ENCODE peak calls at places on chromosomes 2 and 18, in six cellular contexts. One of them, this sample, is unnamed.

GRCh38 chr2:25036221-25036559 is 5.7 kb upstream of the EFR3B start:
- DNase-seq in adrenal gland: no peak
- DNase-seq in GM20000: no peak
- DNase-seq in MCF 10A: no peak
- DNase-seq in coronary artery: no peak
- DNase-seq in glutamatergic neuron: no peak
- DNase-seq in this sample: no peak

GRCh38 chr2:35428548-35428947 is 927.0 kb upstream of the CRIM1 start:
- DNase-seq in adrenal gland: peak; percentile 16
- DNase-seq in GM20000: peak; percentile 25
- DNase-seq in MCF 10A: peak; percentile 56
- DNase-seq in coronary artery: no peak
- DNase-seq in glutamatergic neuron: peak; percentile 74
- DNase-seq in this sample: no peak

GRCh38 chr2:184599054-184599874 is 935 bp downstream of the ZNF804A start:
- DNase-seq in adrenal gland: no peak
- DNase-seq in GM20000: peak; percentile 23
- DNase-seq in MCF 10A: peak; percentile 17
- DNase-seq in coronary artery: no peak
- DNase-seq in glutamatergic neuron: peak; percentile 15
- DNase-seq in this sample: no peak

GRCh38 chr18:55912919-55913318 is 324.9 kb upstream of the TCF4 start:
- DNase-seq in adrenal gland: no peak
- DNase-seq in GM20000: no peak
- DNase-seq in MCF 10A: no peak
- DNase-seq in coronary artery: no peak
- DNase-seq in glutamatergic neuron: no peak
- DNase-seq in this sample: no peak

GRCh38 chr2:55807900-55808299 is 114.3 kb upstream of the PNPT1 start:
- DNase-seq in adrenal gland: no peak
- DNase-seq in GM20000: no peak
- DNase-seq in MCF 10A: no peak
- DNase-seq in coronary artery: no peak
- DNase-seq in glutamatergic neuron: no peak
- DNase-seq in this sample: no peak

GRCh38 chr2:218783612-218784169 is 1.7 kb downstream of the CYP27A1 start:
- DNase-seq in adrenal gland: no peak
- DNase-seq in GM20000: no peak
- DNase-seq in MCF 10A: no peak
- DNase-seq in coronary artery: no peak
- DNase-seq in glutamatergic neuron: no peak
- DNase-seq in this sample: no peak

GRCh38 chr2:241546771-241547498 is 11.6 kb upstream of the BOK start:
- DNase-seq in adrenal gland: no peak
- DNase-seq in GM20000: no peak
- DNase-seq in MCF 10A: no peak
- DNase-seq in coronary artery: no peak
- DNase-seq in glutamatergic neuron: no peak
- DNase-seq in this sample: no peak

GRCh38 chr18:39960545-39960944 is 1994.5 kb upstream of the PIK3C3 start:
- DNase-seq in adrenal gland: no peak
- DNase-seq in GM20000: no peak
- DNase-seq in MCF 10A: peak; percentile 6
- DNase-seq in coronary artery: no peak
- DNase-seq in glutamatergic neuron: no peak
- DNase-seq in this sample: no peak

GRCh38 chr2:44931177-44931795 is 10.2 kb upstream of the SIX3 start:
- DNase-seq in adrenal gland: no peak
- DNase-seq in GM20000: peak; percentile 32
- DNase-seq in MCF 10A: no peak
- DNase-seq in coronary artery: peak; percentile 26
- DNase-seq in glutamatergic neuron: no peak
- DNase-seq in this sample: no peak

DNA sequence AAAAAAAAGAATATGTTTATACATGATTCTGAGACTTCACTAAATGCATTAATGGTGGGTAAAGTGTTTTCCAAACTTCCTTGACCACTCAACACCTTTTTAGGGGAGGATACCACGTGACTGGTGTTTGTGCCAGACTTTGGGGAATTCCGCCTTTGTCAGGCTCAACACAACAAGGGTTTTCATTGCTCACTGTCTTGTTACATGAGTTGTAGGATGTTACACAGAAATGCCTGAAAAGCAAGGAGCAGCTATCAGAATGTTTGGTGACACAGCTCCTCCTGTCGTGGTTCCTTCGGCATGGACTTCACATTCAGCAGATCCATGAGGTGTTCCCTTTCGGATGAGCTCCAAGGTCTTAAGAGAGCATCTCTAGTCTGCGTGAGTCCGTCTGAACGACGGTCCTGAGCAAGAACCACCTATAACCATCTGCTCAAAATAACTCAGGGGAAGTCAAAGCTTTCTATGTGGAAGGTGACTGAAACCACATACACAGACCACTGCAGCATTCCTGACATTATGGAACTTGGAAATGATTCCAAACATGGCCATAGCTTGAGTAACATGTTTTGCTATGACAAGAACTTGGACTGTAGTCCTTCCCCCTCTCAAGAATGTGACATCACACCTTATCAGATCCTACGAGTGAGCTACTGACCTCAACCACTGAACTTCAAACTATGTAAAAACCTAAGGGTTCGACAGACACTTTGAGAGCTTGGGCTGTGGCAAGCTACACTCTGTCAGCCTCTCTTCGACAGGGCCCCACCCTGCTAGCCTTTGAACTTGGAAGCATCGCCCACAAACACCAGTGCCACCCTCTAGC is 57.5 kb downstream of the MCFD2 start:
- DNase-seq in adrenal gland: peak; percentile 3
- DNase-seq in GM20000: no peak
- DNase-seq in MCF 10A: no peak
- DNase-seq in coronary artery: no peak
- DNase-seq in glutamatergic neuron: no peak
- DNase-seq in this sample: no peak
- TF ChIP-seq CTCF in adrenal gland: no peak
- TF ChIP-seq CTCF in GM20000: no peak
- TF ChIP-seq CTCF in MCF 10A: no peak
- TF ChIP-seq CTCF in coronary artery: no peak
- TF ChIP-seq CTCF in glutamatergic neuron: no peak
- TF ChIP-seq CTCF in this sample: no peak

DNA sequence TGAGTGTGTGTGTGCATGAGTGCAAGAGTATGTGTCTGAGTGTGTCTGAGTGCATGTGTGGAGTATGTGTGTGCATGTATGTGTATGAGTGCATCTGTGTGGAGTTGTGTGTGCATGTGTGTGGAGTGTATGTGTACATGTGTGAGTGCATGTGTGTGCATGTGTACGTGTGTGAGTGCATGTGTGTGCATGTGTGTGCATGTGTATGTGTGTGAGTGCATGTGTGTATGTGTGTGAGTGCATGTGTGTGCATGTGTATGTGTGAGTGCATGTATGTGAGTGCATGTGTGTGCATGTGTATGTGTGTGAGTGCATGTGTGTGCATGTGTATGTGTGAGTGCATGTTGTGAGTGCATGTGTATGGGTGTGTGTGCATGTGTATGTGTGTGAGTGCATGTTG is 23.7 kb downstream of the TOGARAM2 start:
- DNase-seq in adrenal gland: no peak
- DNase-seq in GM20000: no peak
- DNase-seq in MCF 10A: no peak
- DNase-seq in coronary artery: no peak
- DNase-seq in glutamatergic neuron: no peak
- DNase-seq in this sample: no peak
- TF ChIP-seq CTCF in adrenal gland: no peak
- TF ChIP-seq CTCF in GM20000: no peak
- TF ChIP-seq CTCF in MCF 10A: no peak
- TF ChIP-seq CTCF in coronary artery: no peak
- TF ChIP-seq CTCF in glutamatergic neuron: no peak
- TF ChIP-seq CTCF in this sample: no peak

DNA sequence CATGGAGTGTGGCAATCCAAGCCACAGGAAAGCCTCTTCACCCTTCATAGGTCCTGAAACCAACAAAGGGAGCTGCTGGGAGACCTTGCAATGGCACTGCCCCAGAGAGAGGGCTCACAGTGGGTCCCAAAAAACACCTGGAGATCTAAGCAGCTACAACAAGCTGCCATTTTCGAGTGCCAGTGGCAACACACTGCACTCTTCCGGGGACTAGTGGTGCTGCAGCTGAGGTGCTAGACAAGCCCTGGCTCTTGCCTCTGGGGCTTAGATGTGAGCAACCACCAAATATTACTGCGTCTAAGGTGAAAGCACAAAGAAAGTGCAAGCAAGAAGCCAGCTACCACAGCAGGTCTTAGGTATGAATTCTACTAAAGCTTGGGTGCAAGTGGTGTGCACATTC is 192.9 kb downstream of the NOL4 start:
- DNase-seq in adrenal gland: no peak
- DNase-seq in GM20000: no peak
- DNase-seq in MCF 10A: peak; percentile 9
- DNase-seq in coronary artery: no peak
- DNase-seq in glutamatergic neuron: no peak
- DNase-seq in this sample: no peak
- TF ChIP-seq CTCF in adrenal gland: no peak
- TF ChIP-seq CTCF in GM20000: no peak
- TF ChIP-seq CTCF in MCF 10A: no peak
- TF ChIP-seq CTCF in coronary artery: no peak
- TF ChIP-seq CTCF in glutamatergic neuron: no peak
- TF ChIP-seq CTCF in this sample: no peak

GRCh38 chr2:177772529-177772928 is 300.0 kb downstream of the PDE11A start:
- DNase-seq in adrenal gland: no peak
- DNase-seq in GM20000: peak; percentile 21
- DNase-seq in MCF 10A: peak; percentile 36
- DNase-seq in coronary artery: no peak
- DNase-seq in glutamatergic neuron: no peak
- DNase-seq in this sample: no peak
- TF ChIP-seq CTCF in adrenal gland: peak; percentile 22
- TF ChIP-seq CTCF in GM20000: no peak
- TF ChIP-seq CTCF in MCF 10A: peak; percentile 18
- TF ChIP-seq CTCF in coronary artery: no peak
- TF ChIP-seq CTCF in glutamatergic neuron: peak; percentile 88
- TF ChIP-seq CTCF in this sample: peak; percentile 81

DNA sequence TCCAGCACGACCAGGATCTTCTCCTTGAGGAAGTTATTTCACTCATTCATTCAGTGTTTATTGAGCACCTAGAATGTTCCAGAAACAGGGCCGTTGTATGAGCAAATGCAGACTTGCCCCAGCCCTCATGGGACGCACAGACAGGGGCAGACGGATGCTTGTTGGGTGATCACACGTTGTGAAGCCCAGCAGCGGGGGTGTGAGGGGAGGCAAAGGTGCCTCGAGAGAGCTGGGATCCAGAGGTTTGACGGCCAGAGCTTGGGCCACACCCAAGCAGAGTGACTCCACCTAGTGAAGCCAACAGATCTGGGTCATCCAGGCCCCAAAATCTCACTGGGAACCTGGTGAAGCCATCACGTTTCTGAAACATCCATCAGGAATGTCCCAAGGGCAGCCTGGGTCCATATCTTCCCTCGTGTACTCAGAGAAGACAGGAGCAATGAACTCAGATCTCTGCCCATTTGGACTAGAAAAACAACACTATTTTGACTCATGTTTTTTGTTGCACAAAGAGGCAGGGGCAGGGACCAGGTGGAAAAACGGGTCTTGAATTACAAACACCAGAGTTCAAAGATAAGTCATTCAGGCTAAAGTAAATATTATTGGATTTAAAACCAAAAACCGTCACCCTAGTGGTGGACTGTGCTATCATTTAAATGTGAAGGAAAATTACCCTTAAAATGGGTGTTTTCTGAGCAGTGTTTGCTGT is 54.9 kb upstream of the RBM44 start:
- DNase-seq in adrenal gland: no peak
- DNase-seq in GM20000: no peak
- DNase-seq in MCF 10A: peak; percentile 25
- DNase-seq in coronary artery: no peak
- DNase-seq in glutamatergic neuron: no peak
- DNase-seq in this sample: no peak
- TF ChIP-seq CTCF in adrenal gland: no peak
- TF ChIP-seq CTCF in GM20000: no peak
- TF ChIP-seq CTCF in MCF 10A: no peak
- TF ChIP-seq CTCF in coronary artery: no peak
- TF ChIP-seq CTCF in glutamatergic neuron: peak; percentile 11
- TF ChIP-seq CTCF in this sample: peak; percentile 57

DNA sequence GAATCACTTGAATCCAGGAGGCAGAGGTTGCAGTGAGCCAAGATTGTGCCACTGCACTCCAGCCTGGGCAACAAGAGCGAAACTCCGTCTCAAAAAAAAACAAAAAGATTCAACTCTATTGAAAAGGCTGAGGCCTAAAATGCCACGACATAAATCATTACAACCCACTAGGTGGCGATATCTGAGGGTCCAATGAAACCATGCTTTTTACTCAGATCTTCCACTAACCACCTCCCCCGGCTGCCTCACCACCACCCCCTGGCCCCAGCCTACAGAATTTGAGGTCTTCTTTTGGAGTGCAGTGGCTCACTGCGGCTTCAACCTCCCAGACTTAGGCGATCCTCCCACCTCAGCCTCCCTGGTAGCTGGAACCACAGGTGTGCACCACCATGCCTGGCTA is 57.5 kb downstream of the AP1S3 start:
- DNase-seq in adrenal gland: no peak
- DNase-seq in GM20000: peak; percentile 62
- DNase-seq in MCF 10A: peak; percentile 66
- DNase-seq in coronary artery: no peak
- DNase-seq in glutamatergic neuron: no peak
- DNase-seq in this sample: no peak
- TF ChIP-seq CTCF in adrenal gland: no peak
- TF ChIP-seq CTCF in GM20000: peak; percentile 15
- TF ChIP-seq CTCF in MCF 10A: peak; percentile 41
- TF ChIP-seq CTCF in coronary artery: no peak
- TF ChIP-seq CTCF in glutamatergic neuron: peak; percentile 23
- TF ChIP-seq CTCF in this sample: peak; percentile 60

This sample was measured in type B pancreatic cell.